ENCODE peak calls at places on chromosomes 11 and 22, in four cellular contexts. One of them, this sample, is unnamed.

GRCh38 chr22:25472382-25472781 is 92.1 kb upstream of the GRK3 start:
- DNase-seq in ACHN: no peak
- DNase-seq in stimulated activated naive CD8-positive, alpha-beta T cell treated with anti-CD3 and anti-CD28 coated beads, Interleukin-15, amount 100 ng/mL, for 72 hours: no peak
- DNase-seq in D341Med: no peak
- DNase-seq in this sample: no peak

GRCh38 chr22:37708580-37709444 is 12.0 kb downstream of the TRIOBP start:
- DNase-seq in ACHN: no peak
- DNase-seq in stimulated activated naive CD8-positive, alpha-beta T cell treated with anti-CD3 and anti-CD28 coated beads, Interleukin-15, amount 100 ng/mL, for 72 hours: no peak
- DNase-seq in D341Med: no peak
- DNase-seq in this sample: no peak

GRCh38 chr11:10414659-10415058 is 40.4 kb upstream of the AMPD3 start:
- DNase-seq in ACHN: no peak
- DNase-seq in stimulated activated naive CD8-positive, alpha-beta T cell treated with anti-CD3 and anti-CD28 coated beads, Interleukin-15, amount 100 ng/mL, for 72 hours: no peak
- DNase-seq in D341Med: no peak
- DNase-seq in this sample: no peak

GRCh38 chr11:12376259-12376971 is 956 bp upstream of the PARVA start:
- DNase-seq in ACHN: no peak
- DNase-seq in stimulated activated naive CD8-positive, alpha-beta T cell treated with anti-CD3 and anti-CD28 coated beads, Interleukin-15, amount 100 ng/mL, for 72 hours: no peak
- DNase-seq in D341Med: no peak
- DNase-seq in this sample: no peak

GRCh38 chr22:31618471-31619176 is 43.4 kb downstream of the PISD start:
- DNase-seq in ACHN: no peak
- DNase-seq in stimulated activated naive CD8-positive, alpha-beta T cell treated with anti-CD3 and anti-CD28 coated beads, Interleukin-15, amount 100 ng/mL, for 72 hours: no peak
- DNase-seq in D341Med: no peak
- DNase-seq in this sample: no peak

GRCh38 chr22:27775698-27776409 is 25.7 kb downstream of the MN1 start:
- DNase-seq in ACHN: no peak
- DNase-seq in stimulated activated naive CD8-positive, alpha-beta T cell treated with anti-CD3 and anti-CD28 coated beads, Interleukin-15, amount 100 ng/mL, for 72 hours: no peak
- DNase-seq in D341Med: peak
- DNase-seq in this sample: no peak

GRCh38 chr11:46066335-46066734 is 54.9 kb downstream of the PHF21A start:
- DNase-seq in ACHN: no peak
- DNase-seq in stimulated activated naive CD8-positive, alpha-beta T cell treated with anti-CD3 and anti-CD28 coated beads, Interleukin-15, amount 100 ng/mL, for 72 hours: no peak
- DNase-seq in D341Med: no peak
- DNase-seq in this sample: no peak

GRCh38 chr11:83088965-83089364 is 17.3 kb upstream of the RAB30 start:
- DNase-seq in ACHN: peak
- DNase-seq in stimulated activated naive CD8-positive, alpha-beta T cell treated with anti-CD3 and anti-CD28 coated beads, Interleukin-15, amount 100 ng/mL, for 72 hours: no peak
- DNase-seq in D341Med: no peak
- DNase-seq in this sample: no peak

GRCh38 chr11:75191330-75191717 is 40.4 kb downstream of the SLCO2B1 start:
- DNase-seq in ACHN: no peak
- DNase-seq in stimulated activated naive CD8-positive, alpha-beta T cell treated with anti-CD3 and anti-CD28 coated beads, Interleukin-15, amount 100 ng/mL, for 72 hours: no peak
- DNase-seq in D341Med: no peak
- DNase-seq in this sample: no peak

GRCh38 chr22:47534150-47535133 is 772.0 kb downstream of the TBC1D22A start:
- DNase-seq in ACHN: no peak
- DNase-seq in stimulated activated naive CD8-positive, alpha-beta T cell treated with anti-CD3 and anti-CD28 coated beads, Interleukin-15, amount 100 ng/mL, for 72 hours: no peak
- DNase-seq in D341Med: no peak
- DNase-seq in this sample: no peak

GRCh38 chr11:113331988-113332387 is 17.6 kb downstream of the TTC12 start:
- DNase-seq in ACHN: no peak
- DNase-seq in stimulated activated naive CD8-positive, alpha-beta T cell treated with anti-CD3 and anti-CD28 coated beads, Interleukin-15, amount 100 ng/mL, for 72 hours: no peak
- DNase-seq in D341Med: no peak
- DNase-seq in this sample: no peak

GRCh38 chr11:12187399-12187798 is 77.0 kb downstream of the MICAL2 start:
- DNase-seq in ACHN: no peak
- DNase-seq in stimulated activated naive CD8-positive, alpha-beta T cell treated with anti-CD3 and anti-CD28 coated beads, Interleukin-15, amount 100 ng/mL, for 72 hours: no peak
- DNase-seq in D341Med: no peak
- DNase-seq in this sample: no peak

GRCh38 chr11:94036096-94036495 is 14.9 kb downstream of the HEPHL1 start:
- DNase-seq in ACHN: no peak
- DNase-seq in stimulated activated naive CD8-positive, alpha-beta T cell treated with anti-CD3 and anti-CD28 coated beads, Interleukin-15, amount 100 ng/mL, for 72 hours: no peak
- DNase-seq in D341Med: no peak
- DNase-seq in this sample: no peak